ENCODE peak calls at places on chromosomes 12 and 14, in eight cellular contexts. One of them, this sample, is unnamed.

GRCh38 chr14:99363616-99364290 is 91.8 kb upstream of the BCL11B start:
- DNase-seq in heart right ventricle: no peak
- DNase-seq in NCI-H82: no peak
- DNase-seq in small intestine: no peak
- DNase-seq in AG10803: no peak
- DNase-seq in RPMI7951: no peak
- DNase-seq in T-helper 1 cell: no peak
- DNase-seq in AG04450: no peak
- DNase-seq in this sample: no peak

GRCh38 chr14:89485264-89485663 is 68.2 kb upstream of the FOXN3 start:
- DNase-seq in T-helper 1 cell: no peak
- DNase-seq in NCI-H82: no peak
- DNase-seq in RPMI7951: no peak
- DNase-seq in AG04450: no peak
- DNase-seq in AG10803: no peak
- DNase-seq in small intestine: no peak
- DNase-seq in heart right ventricle: no peak
- DNase-seq in this sample: no peak

GRCh38 chr12:130164931-130165330 is 2.7 kb downstream of the FZD10 start:
- DNase-seq in AG04450: no peak
- DNase-seq in small intestine: no peak
- DNase-seq in AG10803: no peak
- DNase-seq in T-helper 1 cell: no peak
- DNase-seq in heart right ventricle: no peak
- DNase-seq in RPMI7951: no peak
- DNase-seq in NCI-H82: no peak
- DNase-seq in this sample: no peak

GRCh38 chr14:24051789-24052655 is at the start of gene CARMIL3:
- DNase-seq in T-helper 1 cell: peak
- DNase-seq in RPMI7951: peak
- DNase-seq in small intestine: peak
- DNase-seq in AG04450: peak
- DNase-seq in heart right ventricle: peak
- DNase-seq in NCI-H82: peak
- DNase-seq in AG10803: peak
- DNase-seq in this sample: no peak

GRCh38 chr14:101733211-101733610 is 28.3 kb upstream of the PPP2R5C start:
- DNase-seq in T-helper 1 cell: no peak
- DNase-seq in RPMI7951: peak
- DNase-seq in heart right ventricle: no peak
- DNase-seq in AG04450: no peak
- DNase-seq in AG10803: peak
- DNase-seq in NCI-H82: no peak
- DNase-seq in small intestine: no peak
- DNase-seq in this sample: no peak

GRCh38 chr14:51386411-51386810 is 146.4 kb downstream of the TMX1 start:
- DNase-seq in NCI-H82: no peak
- DNase-seq in T-helper 1 cell: no peak
- DNase-seq in AG10803: no peak
- DNase-seq in small intestine: no peak
- DNase-seq in AG04450: no peak
- DNase-seq in RPMI7951: no peak
- DNase-seq in heart right ventricle: no peak
- DNase-seq in this sample: no peak

GRCh38 chr12:87848248-87848868 is 180.8 kb downstream of the C12orf50 start:
- DNase-seq in NCI-H82: peak
- DNase-seq in small intestine: peak
- DNase-seq in AG04450: peak
- DNase-seq in T-helper 1 cell: no peak
- DNase-seq in AG10803: peak
- DNase-seq in heart right ventricle: no peak
- DNase-seq in RPMI7951: peak
- DNase-seq in this sample: peak

GRCh38 chr12:68501226-68501625 is 109.5 kb upstream of the RAP1B start:
- DNase-seq in small intestine: no peak
- DNase-seq in AG10803: no peak
- DNase-seq in RPMI7951: no peak
- DNase-seq in AG04450: no peak
- DNase-seq in T-helper 1 cell: no peak
- DNase-seq in NCI-H82: peak
- DNase-seq in heart right ventricle: no peak
- DNase-seq in this sample: no peak

GRCh38 chr14:38528582-38528981 is 272.7 kb upstream of the CLEC14A start:
- DNase-seq in T-helper 1 cell: no peak
- DNase-seq in NCI-H82: no peak
- DNase-seq in RPMI7951: no peak
- DNase-seq in small intestine: no peak
- DNase-seq in heart right ventricle: no peak
- DNase-seq in AG10803: no peak
- DNase-seq in AG04450: no peak
- DNase-seq in this sample: no peak

GRCh38 chr12:93638095-93638494 is 39.1 kb upstream of the CRADD start:
- DNase-seq in T-helper 1 cell: no peak
- DNase-seq in heart right ventricle: no peak
- DNase-seq in AG04450: no peak
- DNase-seq in AG10803: peak
- DNase-seq in NCI-H82: no peak
- DNase-seq in RPMI7951: no peak
- DNase-seq in small intestine: no peak
- DNase-seq in this sample: no peak

GRCh38 chr12:64538146-64538545 is 72.1 kb upstream of the RASSF3 start:
- DNase-seq in NCI-H82: no peak
- DNase-seq in heart right ventricle: no peak
- DNase-seq in RPMI7951: no peak
- DNase-seq in small intestine: no peak
- DNase-seq in AG10803: no peak
- DNase-seq in AG04450: no peak
- DNase-seq in T-helper 1 cell: no peak
- DNase-seq in this sample: no peak

GRCh38 chr12:127170271-127171180 is 1096.4 kb upstream of the TMEM132C start:
- DNase-seq in AG04450: no peak
- DNase-seq in T-helper 1 cell: no peak
- DNase-seq in small intestine: no peak
- DNase-seq in AG10803: peak
- DNase-seq in RPMI7951: peak
- DNase-seq in heart right ventricle: no peak
- DNase-seq in NCI-H82: no peak
- DNase-seq in this sample: no peak

GRCh38 chr12:68482660-68483059 is 128.0 kb upstream of the RAP1B start:
- DNase-seq in RPMI7951: no peak
- DNase-seq in T-helper 1 cell: no peak
- DNase-seq in heart right ventricle: no peak
- DNase-seq in AG04450: no peak
- DNase-seq in AG10803: no peak
- DNase-seq in small intestine: peak
- DNase-seq in NCI-H82: no peak
- DNase-seq in this sample: no peak

GRCh38 chr12:131628766-131629448 is 82.0 kb upstream of the SFSWAP start:
- DNase-seq in T-helper 1 cell: no peak
- DNase-seq in small intestine: no peak
- DNase-seq in AG04450: no peak
- DNase-seq in heart right ventricle: no peak
- DNase-seq in NCI-H82: no peak
- DNase-seq in AG10803: no peak
- DNase-seq in RPMI7951: no peak
- DNase-seq in this sample: no peak

GRCh38 chr12:99455350-99456037 is 192.1 kb upstream of the GARIN6 start:
- DNase-seq in T-helper 1 cell: no peak
- DNase-seq in heart right ventricle: no peak
- DNase-seq in NCI-H82: no peak
- DNase-seq in small intestine: no peak
- DNase-seq in AG10803: peak
- DNase-seq in RPMI7951: peak
- DNase-seq in AG04450: no peak
- DNase-seq in this sample: peak

GRCh38 chr12:107764626-107765025 is 3.7 kb upstream of the PRDM4 start:
- DNase-seq in small intestine: no peak
- DNase-seq in T-helper 1 cell: no peak
- DNase-seq in AG04450: no peak
- DNase-seq in heart right ventricle: no peak
- DNase-seq in NCI-H82: no peak
- DNase-seq in RPMI7951: no peak
- DNase-seq in AG10803: no peak
- DNase-seq in this sample: no peak